ENCODE peak calls at places on chromosomes 16 and 17, in seven cellular contexts. One of them, this sample, is unnamed.

GRCh38 chr17:30368896-30369720 is 9.6 kb upstream of the CPD start:
- DNase-seq in breast epithelium: no peak
- DNase-seq in upper lobe of left lung: no peak
- DNase-seq in stomach: no peak
- DNase-seq in Panc1: no peak
- DNase-seq in endothelial cell of umbilical vein: no peak
- DNase-seq in sigmoid colon: no peak
- DNase-seq in this sample: no peak

GRCh38 chr16:85799497-85800320 is at the start of the genes COX4I1 and EMC8:
- DNase-seq in breast epithelium: peak
- DNase-seq in upper lobe of left lung: peak
- DNase-seq in stomach: peak
- DNase-seq in Panc1: peak
- DNase-seq in endothelial cell of umbilical vein: peak
- DNase-seq in sigmoid colon: peak
- DNase-seq in this sample: peak

GRCh38 chr17:41870627-41871026 is 5.4 kb upstream of the KLHL11 start:
- DNase-seq in breast epithelium: no peak
- DNase-seq in upper lobe of left lung: no peak
- DNase-seq in stomach: no peak
- DNase-seq in Panc1: no peak
- DNase-seq in endothelial cell of umbilical vein: no peak
- DNase-seq in sigmoid colon: no peak
- DNase-seq in this sample: no peak

GRCh38 chr17:5500804-5501391 is 14.5 kb downstream of the MIS12 start:
- DNase-seq in breast epithelium: peak
- DNase-seq in upper lobe of left lung: peak
- DNase-seq in stomach: peak
- DNase-seq in Panc1: no peak
- DNase-seq in endothelial cell of umbilical vein: peak
- DNase-seq in sigmoid colon: peak
- DNase-seq in this sample: peak

GRCh38 chr17:4747847-4748246 is 8.1 kb upstream of the CXCL16 start:
- DNase-seq in breast epithelium: no peak
- DNase-seq in upper lobe of left lung: no peak
- DNase-seq in stomach: no peak
- DNase-seq in Panc1: no peak
- DNase-seq in endothelial cell of umbilical vein: peak
- DNase-seq in sigmoid colon: no peak
- DNase-seq in this sample: peak

GRCh38 chr17:80990921-80991644 is 558 bp upstream of the CHMP6 start:
- DNase-seq in breast epithelium: no peak
- DNase-seq in upper lobe of left lung: no peak
- DNase-seq in stomach: no peak
- DNase-seq in Panc1: no peak
- DNase-seq in endothelial cell of umbilical vein: no peak
- DNase-seq in sigmoid colon: no peak
- DNase-seq in this sample: peak

GRCh38 chr17:81928497-81929252 is 1.1 kb upstream of the MAFG start:
- DNase-seq in breast epithelium: no peak
- DNase-seq in upper lobe of left lung: no peak
- DNase-seq in stomach: no peak
- DNase-seq in Panc1: no peak
- DNase-seq in endothelial cell of umbilical vein: no peak
- DNase-seq in sigmoid colon: no peak
- DNase-seq in this sample: peak

GRCh38 chr17:15498107-15498506 is 30.7 kb upstream of the CDRT4 start:
- DNase-seq in breast epithelium: no peak
- DNase-seq in upper lobe of left lung: no peak
- DNase-seq in stomach: no peak
- DNase-seq in Panc1: no peak
- DNase-seq in endothelial cell of umbilical vein: no peak
- DNase-seq in sigmoid colon: no peak
- DNase-seq in this sample: peak

GRCh38 chr16:48524348-48525200 is 85.4 kb downstream of the N4BP1 start:
- DNase-seq in breast epithelium: no peak
- DNase-seq in upper lobe of left lung: peak
- DNase-seq in stomach: no peak
- DNase-seq in Panc1: no peak
- DNase-seq in endothelial cell of umbilical vein: no peak
- DNase-seq in sigmoid colon: peak
- DNase-seq in this sample: no peak

GRCh38 chr17:7852919-7853692 is 1.8 kb upstream of the TMEM88 start:
- DNase-seq in breast epithelium: no peak
- DNase-seq in upper lobe of left lung: no peak
- DNase-seq in stomach: no peak
- DNase-seq in Panc1: no peak
- DNase-seq in endothelial cell of umbilical vein: no peak
- DNase-seq in sigmoid colon: peak
- DNase-seq in this sample: no peak

GRCh38 chr17:75843577-75844529 is at the start of gene UNC13D:
- DNase-seq in breast epithelium: peak
- DNase-seq in upper lobe of left lung: peak
- DNase-seq in stomach: peak
- DNase-seq in Panc1: no peak
- DNase-seq in endothelial cell of umbilical vein: peak
- DNase-seq in sigmoid colon: peak
- DNase-seq in this sample: peak
- TF ChIP-seq POLR2AphosphoS5 in breast epithelium: no peak
- TF ChIP-seq POLR2AphosphoS5 in upper lobe of left lung: peak
- TF ChIP-seq POLR2AphosphoS5 in stomach: no peak
- TF ChIP-seq POLR2AphosphoS5 in Panc1: no peak
- TF ChIP-seq POLR2AphosphoS5 in endothelial cell of umbilical vein: peak
- TF ChIP-seq POLR2AphosphoS5 in sigmoid colon: no peak
- TF ChIP-seq POLR2AphosphoS5 in this sample: no peak

DNA sequence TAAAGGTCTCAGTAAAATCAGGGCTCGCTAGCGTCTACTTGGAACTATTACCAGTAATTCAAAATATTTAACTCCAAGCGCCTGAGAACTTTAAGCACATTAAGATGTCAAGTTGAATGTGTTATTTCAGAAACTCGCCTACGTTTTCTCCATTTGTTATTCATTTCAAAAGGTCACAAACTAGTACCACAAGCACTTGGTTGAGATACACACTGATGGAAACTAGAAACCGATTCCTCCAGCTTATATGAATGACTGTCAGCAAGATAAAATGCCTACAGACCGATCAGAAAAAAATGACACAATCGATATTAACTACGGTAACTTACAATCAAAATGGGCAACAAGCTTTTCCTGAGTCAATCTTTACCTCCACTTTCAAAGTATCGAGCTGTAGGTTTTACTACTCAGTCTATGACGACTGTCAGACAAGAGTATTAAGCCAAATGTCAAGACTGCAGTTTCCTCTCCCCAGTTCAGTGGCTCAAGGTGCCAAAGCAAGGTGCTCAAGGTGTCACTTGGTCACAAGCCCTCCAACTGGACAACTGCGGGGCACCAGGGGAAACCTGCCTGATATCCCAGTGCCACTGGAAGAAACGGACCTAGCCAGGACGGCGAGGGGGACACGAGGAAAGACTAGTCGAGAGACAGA is 694 bp downstream of the SRP68 start:
- DNase-seq in breast epithelium: no peak
- DNase-seq in upper lobe of left lung: no peak
- DNase-seq in stomach: no peak
- DNase-seq in Panc1: no peak
- DNase-seq in endothelial cell of umbilical vein: no peak
- DNase-seq in sigmoid colon: no peak
- DNase-seq in this sample: no peak
- H3K27ac ChIP-seq in breast epithelium: peak
- H3K27ac ChIP-seq in upper lobe of left lung: peak
- H3K27ac ChIP-seq in stomach: peak
- H3K27ac ChIP-seq in Panc1: peak
- H3K27ac ChIP-seq in endothelial cell of umbilical vein: peak
- H3K27ac ChIP-seq in sigmoid colon: peak
- H3K27ac ChIP-seq in this sample: peak

GRCh38 chr17:77929180-77929564 is 29.3 kb upstream of the TNRC6C start:
- DNase-seq in breast epithelium: no peak
- DNase-seq in upper lobe of left lung: no peak
- DNase-seq in stomach: no peak
- DNase-seq in Panc1: no peak
- DNase-seq in endothelial cell of umbilical vein: no peak
- DNase-seq in sigmoid colon: peak
- DNase-seq in this sample: no peak
- TF ChIP-seq POLR2AphosphoS5 in breast epithelium: no peak
- TF ChIP-seq POLR2AphosphoS5 in upper lobe of left lung: no peak
- TF ChIP-seq POLR2AphosphoS5 in stomach: no peak
- TF ChIP-seq POLR2AphosphoS5 in Panc1: no peak
- TF ChIP-seq POLR2AphosphoS5 in endothelial cell of umbilical vein: no peak
- TF ChIP-seq POLR2AphosphoS5 in sigmoid colon: no peak
- TF ChIP-seq POLR2AphosphoS5 in this sample: no peak

DNA sequence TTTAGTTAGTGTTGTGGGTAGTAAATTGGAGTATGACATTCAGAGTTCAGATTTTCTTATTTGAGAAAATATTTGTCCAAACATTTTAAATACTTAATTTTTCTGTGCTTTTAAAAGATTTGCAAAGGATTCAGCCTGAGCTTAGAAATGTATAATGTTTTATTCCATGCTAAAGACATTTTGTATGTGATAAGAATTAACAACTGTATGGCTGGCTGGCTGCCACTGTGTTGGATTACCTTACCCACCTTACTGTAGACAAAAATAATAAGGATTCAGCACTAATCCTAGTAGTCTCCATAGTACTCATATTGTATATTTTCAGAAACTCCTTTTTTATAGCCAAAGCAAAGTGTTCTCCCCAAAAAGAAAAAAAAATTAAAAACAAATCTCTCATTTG is 74.8 kb downstream of the TANC2 start:
- DNase-seq in breast epithelium: no peak
- DNase-seq in upper lobe of left lung: no peak
- DNase-seq in stomach: no peak
- DNase-seq in Panc1: no peak
- DNase-seq in endothelial cell of umbilical vein: no peak
- DNase-seq in sigmoid colon: no peak
- DNase-seq in this sample: no peak
- H3K27ac ChIP-seq in breast epithelium: no peak
- H3K27ac ChIP-seq in upper lobe of left lung: no peak
- H3K27ac ChIP-seq in stomach: no peak
- H3K27ac ChIP-seq in Panc1: no peak
- H3K27ac ChIP-seq in endothelial cell of umbilical vein: no peak
- H3K27ac ChIP-seq in sigmoid colon: no peak
- H3K27ac ChIP-seq in this sample: no peak

DNA sequence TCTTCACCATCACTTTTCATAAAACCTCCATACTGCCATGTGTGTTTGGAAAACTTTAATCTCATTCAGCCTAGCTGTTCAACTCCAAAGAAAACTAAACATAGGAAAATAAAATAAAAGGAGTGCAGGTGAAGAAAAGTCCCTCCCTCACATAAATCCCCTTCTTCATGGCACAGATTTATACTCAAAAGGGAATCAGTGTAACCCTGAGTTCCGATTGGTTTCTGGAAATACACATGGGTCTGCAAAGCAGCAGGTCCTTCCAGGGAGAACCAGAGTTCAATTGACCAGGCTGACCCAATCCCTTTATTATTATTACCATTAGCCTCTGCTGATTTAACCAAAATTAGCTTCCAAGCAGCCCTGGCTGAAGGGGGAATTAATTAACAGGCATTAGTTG is 8.9 kb upstream of the HOXB2 start:
- DNase-seq in breast epithelium: no peak
- DNase-seq in upper lobe of left lung: no peak
- DNase-seq in stomach: no peak
- DNase-seq in Panc1: no peak
- DNase-seq in endothelial cell of umbilical vein: no peak
- DNase-seq in sigmoid colon: no peak
- DNase-seq in this sample: no peak
- TF ChIP-seq POLR2AphosphoS5 in breast epithelium: no peak
- TF ChIP-seq POLR2AphosphoS5 in upper lobe of left lung: no peak
- TF ChIP-seq POLR2AphosphoS5 in stomach: no peak
- TF ChIP-seq POLR2AphosphoS5 in Panc1: no peak
- TF ChIP-seq POLR2AphosphoS5 in endothelial cell of umbilical vein: no peak
- TF ChIP-seq POLR2AphosphoS5 in sigmoid colon: no peak
- TF ChIP-seq POLR2AphosphoS5 in this sample: no peak

GRCh38 chr17:17420035-17420434 is 56.8 kb upstream of the MED9 start:
- DNase-seq in breast epithelium: no peak
- DNase-seq in upper lobe of left lung: no peak
- DNase-seq in stomach: no peak
- DNase-seq in Panc1: no peak
- DNase-seq in endothelial cell of umbilical vein: no peak
- DNase-seq in sigmoid colon: peak
- DNase-seq in this sample: no peak

GRCh38 chr17:17417718-17418151 is 59.1 kb upstream of the MED9 start:
- DNase-seq in breast epithelium: no peak
- DNase-seq in upper lobe of left lung: no peak
- DNase-seq in stomach: no peak
- DNase-seq in Panc1: no peak
- DNase-seq in endothelial cell of umbilical vein: no peak
- DNase-seq in sigmoid colon: peak
- DNase-seq in this sample: no peak

GRCh38 chr17:17419166-17419565 is 57.6 kb upstream of the MED9 start:
- DNase-seq in breast epithelium: no peak
- DNase-seq in upper lobe of left lung: no peak
- DNase-seq in stomach: no peak
- DNase-seq in Panc1: no peak
- DNase-seq in endothelial cell of umbilical vein: no peak
- DNase-seq in sigmoid colon: peak
- DNase-seq in this sample: no peak

GRCh38 chr17:17420561-17421269 is 56.1 kb upstream of the MED9 start:
- DNase-seq in breast epithelium: no peak
- DNase-seq in upper lobe of left lung: no peak
- DNase-seq in stomach: no peak
- DNase-seq in Panc1: no peak
- DNase-seq in endothelial cell of umbilical vein: no peak
- DNase-seq in sigmoid colon: peak
- DNase-seq in this sample: no peak

GRCh38 chr17:17419621-17420020 is 57.2 kb upstream of the MED9 start:
- DNase-seq in breast epithelium: no peak
- DNase-seq in upper lobe of left lung: no peak
- DNase-seq in stomach: no peak
- DNase-seq in Panc1: no peak
- DNase-seq in endothelial cell of umbilical vein: no peak
- DNase-seq in sigmoid colon: peak
- DNase-seq in this sample: no peak
- H3K27ac ChIP-seq in breast epithelium: peak
- H3K27ac ChIP-seq in upper lobe of left lung: peak
- H3K27ac ChIP-seq in stomach: no peak
- H3K27ac ChIP-seq in Panc1: no peak
- H3K27ac ChIP-seq in endothelial cell of umbilical vein: no peak
- H3K27ac ChIP-seq in sigmoid colon: no peak
- H3K27ac ChIP-seq in this sample: no peak

GRCh38 chr16:2770057-2770780 is 6.9 kb downstream of the ELOB start:
- DNase-seq in breast epithelium: no peak
- DNase-seq in upper lobe of left lung: no peak
- DNase-seq in stomach: no peak
- DNase-seq in Panc1: no peak
- DNase-seq in endothelial cell of umbilical vein: no peak
- DNase-seq in sigmoid colon: no peak
- DNase-seq in this sample: no peak

GRCh38 chr16:2769675-2770056 is 7.4 kb downstream of the ELOB start:
- DNase-seq in breast epithelium: peak
- DNase-seq in upper lobe of left lung: peak
- DNase-seq in stomach: peak
- DNase-seq in Panc1: no peak
- DNase-seq in endothelial cell of umbilical vein: no peak
- DNase-seq in sigmoid colon: no peak
- DNase-seq in this sample: no peak

GRCh38 chr16:2768403-2769089 is 8.5 kb downstream of the ELOB start:
- DNase-seq in breast epithelium: no peak
- DNase-seq in upper lobe of left lung: no peak
- DNase-seq in stomach: no peak
- DNase-seq in Panc1: no peak
- DNase-seq in endothelial cell of umbilical vein: no peak
- DNase-seq in sigmoid colon: no peak
- DNase-seq in this sample: no peak

GRCh38 chr16:2767891-2768290 is 9.2 kb downstream of the ELOB start:
- DNase-seq in breast epithelium: no peak
- DNase-seq in upper lobe of left lung: no peak
- DNase-seq in stomach: no peak
- DNase-seq in Panc1: no peak
- DNase-seq in endothelial cell of umbilical vein: no peak
- DNase-seq in sigmoid colon: no peak
- DNase-seq in this sample: no peak

GRCh38 chr16:2769100-2769529 is 8.0 kb downstream of the ELOB start:
- DNase-seq in breast epithelium: no peak
- DNase-seq in upper lobe of left lung: no peak
- DNase-seq in stomach: no peak
- DNase-seq in Panc1: no peak
- DNase-seq in endothelial cell of umbilical vein: no peak
- DNase-seq in sigmoid colon: no peak
- DNase-seq in this sample: no peak
- TF ChIP-seq POLR2AphosphoS5 in breast epithelium: no peak
- TF ChIP-seq POLR2AphosphoS5 in upper lobe of left lung: no peak
- TF ChIP-seq POLR2AphosphoS5 in stomach: no peak
- TF ChIP-seq POLR2AphosphoS5 in Panc1: no peak
- TF ChIP-seq POLR2AphosphoS5 in endothelial cell of umbilical vein: no peak
- TF ChIP-seq POLR2AphosphoS5 in sigmoid colon: no peak
- TF ChIP-seq POLR2AphosphoS5 in this sample: no peak